ENCODE peak calls at places on chromosomes 1 and 21, in six cellular contexts. One of them, this sample, is unnamed.

GRCh38 chr1:40877681-40878080 is 15.5 kb upstream of the CITED4 start:
- DNase-seq in astrocyte of the spinal cord: peak; percentile 94
- DNase-seq in hepatic stellate cell: peak; percentile 67
- DNase-seq in AML-193: peak; percentile 22
- DNase-seq in posterior cingulate gyrus: peak; percentile 71
- DNase-seq in stimulated activated CD4-positive, alpha-beta T cell treated with anti-CD3 and anti-CD28 coated beads, Interleukin-2, amount 100 ng/mL, for 24 hours: peak; percentile 37
- DNase-seq in this sample: peak; percentile 47

GRCh38 chr1:33986389-33987095 is 122.7 kb downstream of the HMGB4 start:
- DNase-seq in AML-193: no peak
- DNase-seq in posterior cingulate gyrus: no peak
- DNase-seq in stimulated activated CD4-positive, alpha-beta T cell treated with anti-CD3 and anti-CD28 coated beads, Interleukin-2, amount 100 ng/mL, for 24 hours: no peak
- DNase-seq in hepatic stellate cell: no peak
- DNase-seq in astrocyte of the spinal cord: peak; percentile 67
- DNase-seq in this sample: peak; percentile 9

GRCh38 chr1:93728480-93729131 is 47.0 kb upstream of the BCAR3 start:
- DNase-seq in posterior cingulate gyrus: no peak
- DNase-seq in hepatic stellate cell: no peak
- DNase-seq in astrocyte of the spinal cord: no peak
- DNase-seq in AML-193: no peak
- DNase-seq in stimulated activated CD4-positive, alpha-beta T cell treated with anti-CD3 and anti-CD28 coated beads, Interleukin-2, amount 100 ng/mL, for 24 hours: no peak
- DNase-seq in this sample: no peak

GRCh38 chr1:43205671-43206070 is 33.5 kb downstream of the CFAP57 start:
- DNase-seq in stimulated activated CD4-positive, alpha-beta T cell treated with anti-CD3 and anti-CD28 coated beads, Interleukin-2, amount 100 ng/mL, for 24 hours: no peak
- DNase-seq in posterior cingulate gyrus: no peak
- DNase-seq in AML-193: no peak
- DNase-seq in astrocyte of the spinal cord: peak; percentile 37
- DNase-seq in hepatic stellate cell: peak; percentile 28
- DNase-seq in this sample: no peak

GRCh38 chr1:170732262-170732595 is 68.3 kb downstream of the PRRX1 start:
- DNase-seq in stimulated activated CD4-positive, alpha-beta T cell treated with anti-CD3 and anti-CD28 coated beads, Interleukin-2, amount 100 ng/mL, for 24 hours: no peak
- DNase-seq in AML-193: no peak
- DNase-seq in astrocyte of the spinal cord: no peak
- DNase-seq in hepatic stellate cell: peak; percentile 14
- DNase-seq in posterior cingulate gyrus: no peak
- DNase-seq in this sample: no peak

GRCh38 chr1:198519639-198520501 is 20.6 kb downstream of the ATP6V1G3 start:
- DNase-seq in stimulated activated CD4-positive, alpha-beta T cell treated with anti-CD3 and anti-CD28 coated beads, Interleukin-2, amount 100 ng/mL, for 24 hours: no peak
- DNase-seq in astrocyte of the spinal cord: no peak
- DNase-seq in posterior cingulate gyrus: no peak
- DNase-seq in AML-193: no peak
- DNase-seq in hepatic stellate cell: no peak
- DNase-seq in this sample: no peak

GRCh38 chr21:41953831-41954653 is at the start of gene C2CD2:
- DNase-seq in AML-193: peak; percentile 43
- DNase-seq in astrocyte of the spinal cord: peak; percentile 59
- DNase-seq in hepatic stellate cell: peak; percentile 90
- DNase-seq in posterior cingulate gyrus: peak; percentile 82
- DNase-seq in stimulated activated CD4-positive, alpha-beta T cell treated with anti-CD3 and anti-CD28 coated beads, Interleukin-2, amount 100 ng/mL, for 24 hours: peak; percentile 57
- DNase-seq in this sample: peak; percentile 32

GRCh38 chr1:117595993-117596720 is 9.7 kb upstream of the TENT5C start:
- DNase-seq in AML-193: peak; percentile 65
- DNase-seq in astrocyte of the spinal cord: no peak
- DNase-seq in hepatic stellate cell: no peak
- DNase-seq in stimulated activated CD4-positive, alpha-beta T cell treated with anti-CD3 and anti-CD28 coated beads, Interleukin-2, amount 100 ng/mL, for 24 hours: no peak
- DNase-seq in posterior cingulate gyrus: no peak
- DNase-seq in this sample: peak; percentile 31

GRCh38 chr21:32524010-32524719 is 61.2 kb downstream of the TCP10L start:
- DNase-seq in posterior cingulate gyrus: no peak
- DNase-seq in astrocyte of the spinal cord: peak; percentile 82
- DNase-seq in stimulated activated CD4-positive, alpha-beta T cell treated with anti-CD3 and anti-CD28 coated beads, Interleukin-2, amount 100 ng/mL, for 24 hours: no peak
- DNase-seq in AML-193: no peak
- DNase-seq in hepatic stellate cell: peak; percentile 40
- DNase-seq in this sample: no peak

GRCh38 chr1:211480941-211481545 is 10.9 kb downstream of the RD3 start:
- DNase-seq in AML-193: no peak
- DNase-seq in stimulated activated CD4-positive, alpha-beta T cell treated with anti-CD3 and anti-CD28 coated beads, Interleukin-2, amount 100 ng/mL, for 24 hours: no peak
- DNase-seq in posterior cingulate gyrus: no peak
- DNase-seq in astrocyte of the spinal cord: no peak
- DNase-seq in hepatic stellate cell: no peak
- DNase-seq in this sample: no peak

GRCh38 chr1:31952825-31953220 is 14.7 kb upstream of the PTP4A2 start:
- DNase-seq in posterior cingulate gyrus: no peak
- DNase-seq in hepatic stellate cell: no peak
- DNase-seq in astrocyte of the spinal cord: no peak
- DNase-seq in AML-193: no peak
- DNase-seq in stimulated activated CD4-positive, alpha-beta T cell treated with anti-CD3 and anti-CD28 coated beads, Interleukin-2, amount 100 ng/mL, for 24 hours: no peak
- DNase-seq in this sample: no peak

GRCh38 chr1:218171302-218171893 is 113.7 kb upstream of the RRP15 start:
- DNase-seq in hepatic stellate cell: peak; percentile 5
- DNase-seq in AML-193: peak; percentile 40
- DNase-seq in posterior cingulate gyrus: no peak
- DNase-seq in stimulated activated CD4-positive, alpha-beta T cell treated with anti-CD3 and anti-CD28 coated beads, Interleukin-2, amount 100 ng/mL, for 24 hours: no peak
- DNase-seq in astrocyte of the spinal cord: peak; percentile 52
- DNase-seq in this sample: peak; percentile 40

GRCh38 chr1:58249729-58250586 is 296.6 kb downstream of the OMA1 start:
- DNase-seq in stimulated activated CD4-positive, alpha-beta T cell treated with anti-CD3 and anti-CD28 coated beads, Interleukin-2, amount 100 ng/mL, for 24 hours: peak; percentile 17
- DNase-seq in astrocyte of the spinal cord: peak; percentile 32
- DNase-seq in AML-193: peak; percentile 34
- DNase-seq in hepatic stellate cell: peak; percentile 14
- DNase-seq in posterior cingulate gyrus: peak; percentile 97
- DNase-seq in this sample: no peak

GRCh38 chr1:245045087-245045881 is 109.5 kb upstream of the KIF26B start:
- DNase-seq in AML-193: no peak
- DNase-seq in posterior cingulate gyrus: no peak
- DNase-seq in stimulated activated CD4-positive, alpha-beta T cell treated with anti-CD3 and anti-CD28 coated beads, Interleukin-2, amount 100 ng/mL, for 24 hours: no peak
- DNase-seq in hepatic stellate cell: no peak
- DNase-seq in astrocyte of the spinal cord: peak; percentile 51
- DNase-seq in this sample: no peak

GRCh38 chr1:17909634-17910033 is 154.5 kb downstream of the ACTL8 start:
- DNase-seq in posterior cingulate gyrus: no peak
- DNase-seq in astrocyte of the spinal cord: peak; percentile 1
- DNase-seq in stimulated activated CD4-positive, alpha-beta T cell treated with anti-CD3 and anti-CD28 coated beads, Interleukin-2, amount 100 ng/mL, for 24 hours: no peak
- DNase-seq in AML-193: no peak
- DNase-seq in hepatic stellate cell: peak; percentile 21
- DNase-seq in this sample: no peak

GRCh38 chr1:54490361-54491248 is 57.4 kb upstream of the ACOT11 start:
- DNase-seq in posterior cingulate gyrus: no peak
- DNase-seq in AML-193: no peak
- DNase-seq in stimulated activated CD4-positive, alpha-beta T cell treated with anti-CD3 and anti-CD28 coated beads, Interleukin-2, amount 100 ng/mL, for 24 hours: peak; percentile 24
- DNase-seq in astrocyte of the spinal cord: no peak
- DNase-seq in hepatic stellate cell: peak; percentile 27
- DNase-seq in this sample: no peak

GRCh38 chr1:222918746-222919477 is 104.1 kb downstream of the DISP1 start:
- DNase-seq in stimulated activated CD4-positive, alpha-beta T cell treated with anti-CD3 and anti-CD28 coated beads, Interleukin-2, amount 100 ng/mL, for 24 hours: no peak
- DNase-seq in AML-193: no peak
- DNase-seq in posterior cingulate gyrus: no peak
- DNase-seq in hepatic stellate cell: no peak
- DNase-seq in astrocyte of the spinal cord: no peak
- DNase-seq in this sample: no peak

GRCh38 chr1:10537082-10537766 is 62.5 kb downstream of the PEX14 start:
- DNase-seq in astrocyte of the spinal cord: no peak
- DNase-seq in hepatic stellate cell: no peak
- DNase-seq in stimulated activated CD4-positive, alpha-beta T cell treated with anti-CD3 and anti-CD28 coated beads, Interleukin-2, amount 100 ng/mL, for 24 hours: no peak
- DNase-seq in AML-193: no peak
- DNase-seq in posterior cingulate gyrus: no peak
- DNase-seq in this sample: no peak

GRCh38 chr1:172914517-172915144 is 136.1 kb downstream of the TNFSF18 start:
- DNase-seq in AML-193: no peak
- DNase-seq in hepatic stellate cell: no peak
- DNase-seq in astrocyte of the spinal cord: peak; percentile 59
- DNase-seq in posterior cingulate gyrus: no peak
- DNase-seq in stimulated activated CD4-positive, alpha-beta T cell treated with anti-CD3 and anti-CD28 coated beads, Interleukin-2, amount 100 ng/mL, for 24 hours: no peak
- DNase-seq in this sample: no peak

GRCh38 chr1:53715478-53715877 is 23.5 kb downstream of the GLIS1 start:
- DNase-seq in stimulated activated CD4-positive, alpha-beta T cell treated with anti-CD3 and anti-CD28 coated beads, Interleukin-2, amount 100 ng/mL, for 24 hours: peak; percentile 24
- DNase-seq in hepatic stellate cell: peak; percentile 47
- DNase-seq in AML-193: peak; percentile 11
- DNase-seq in astrocyte of the spinal cord: no peak
- DNase-seq in posterior cingulate gyrus: peak; percentile 46
- DNase-seq in this sample: peak; percentile 3

GRCh38 chr1:65174585-65174984 is 26.6 kb downstream of the AK4 start:
- DNase-seq in posterior cingulate gyrus: no peak
- DNase-seq in stimulated activated CD4-positive, alpha-beta T cell treated with anti-CD3 and anti-CD28 coated beads, Interleukin-2, amount 100 ng/mL, for 24 hours: no peak
- DNase-seq in hepatic stellate cell: peak; percentile 77
- DNase-seq in AML-193: peak; percentile 97
- DNase-seq in astrocyte of the spinal cord: peak; percentile 97
- DNase-seq in this sample: peak; percentile 98

GRCh38 chr1:186997877-186998276 is 169.1 kb downstream of the PLA2G4A start:
- DNase-seq in hepatic stellate cell: no peak
- DNase-seq in astrocyte of the spinal cord: no peak
- DNase-seq in stimulated activated CD4-positive, alpha-beta T cell treated with anti-CD3 and anti-CD28 coated beads, Interleukin-2, amount 100 ng/mL, for 24 hours: no peak
- DNase-seq in AML-193: no peak
- DNase-seq in posterior cingulate gyrus: no peak
- DNase-seq in this sample: no peak

GRCh38 chr1:203442821-203443220 is 32.8 kb upstream of the PRELP start:
- DNase-seq in astrocyte of the spinal cord: no peak
- DNase-seq in AML-193: no peak
- DNase-seq in stimulated activated CD4-positive, alpha-beta T cell treated with anti-CD3 and anti-CD28 coated beads, Interleukin-2, amount 100 ng/mL, for 24 hours: no peak
- DNase-seq in hepatic stellate cell: no peak
- DNase-seq in posterior cingulate gyrus: no peak
- DNase-seq in this sample: no peak

GRCh38 chr1:181126871-181127587 is 38.5 kb downstream of the IER5 start:
- DNase-seq in AML-193: no peak
- DNase-seq in astrocyte of the spinal cord: no peak
- DNase-seq in hepatic stellate cell: no peak
- DNase-seq in posterior cingulate gyrus: no peak
- DNase-seq in stimulated activated CD4-positive, alpha-beta T cell treated with anti-CD3 and anti-CD28 coated beads, Interleukin-2, amount 100 ng/mL, for 24 hours: no peak
- DNase-seq in this sample: no peak

GRCh38 chr21:43262427-43262826 is 93.6 kb downstream of the CRYAA start:
- DNase-seq in stimulated activated CD4-positive, alpha-beta T cell treated with anti-CD3 and anti-CD28 coated beads, Interleukin-2, amount 100 ng/mL, for 24 hours: no peak
- DNase-seq in posterior cingulate gyrus: peak; percentile 76
- DNase-seq in AML-193: no peak
- DNase-seq in hepatic stellate cell: no peak
- DNase-seq in astrocyte of the spinal cord: no peak
- DNase-seq in this sample: no peak

GRCh38 chr1:211783897-211784296 is 46.7 kb downstream of the LPGAT1 start:
- DNase-seq in posterior cingulate gyrus: no peak
- DNase-seq in stimulated activated CD4-positive, alpha-beta T cell treated with anti-CD3 and anti-CD28 coated beads, Interleukin-2, amount 100 ng/mL, for 24 hours: no peak
- DNase-seq in AML-193: no peak
- DNase-seq in astrocyte of the spinal cord: no peak
- DNase-seq in hepatic stellate cell: no peak
- DNase-seq in this sample: no peak

GRCh38 chr1:112251766-112252506 is 144.1 kb upstream of the CTTNBP2NL start:
- DNase-seq in posterior cingulate gyrus: no peak
- DNase-seq in astrocyte of the spinal cord: peak; percentile 20
- DNase-seq in stimulated activated CD4-positive, alpha-beta T cell treated with anti-CD3 and anti-CD28 coated beads, Interleukin-2, amount 100 ng/mL, for 24 hours: no peak
- DNase-seq in hepatic stellate cell: peak; percentile 13
- DNase-seq in AML-193: no peak
- DNase-seq in this sample: no peak

GRCh38 chr1:87473203-87473661 is 144.6 kb downstream of the LMO4 start:
- DNase-seq in astrocyte of the spinal cord: no peak
- DNase-seq in posterior cingulate gyrus: no peak
- DNase-seq in hepatic stellate cell: no peak
- DNase-seq in stimulated activated CD4-positive, alpha-beta T cell treated with anti-CD3 and anti-CD28 coated beads, Interleukin-2, amount 100 ng/mL, for 24 hours: no peak
- DNase-seq in AML-193: no peak
- DNase-seq in this sample: no peak

GRCh38 chr1:26553942-26554682 is 24.6 kb downstream of the RPS6KA1 start:
- DNase-seq in stimulated activated CD4-positive, alpha-beta T cell treated with anti-CD3 and anti-CD28 coated beads, Interleukin-2, amount 100 ng/mL, for 24 hours: no peak
- DNase-seq in AML-193: peak; percentile 37
- DNase-seq in posterior cingulate gyrus: no peak
- DNase-seq in hepatic stellate cell: no peak
- DNase-seq in astrocyte of the spinal cord: no peak
- DNase-seq in this sample: peak; percentile 85

GRCh38 chr1:21935393-21935804 is 1.7 kb downstream of the HSPG2 start:
- DNase-seq in posterior cingulate gyrus: no peak
- DNase-seq in astrocyte of the spinal cord: no peak
- DNase-seq in hepatic stellate cell: no peak
- DNase-seq in AML-193: no peak
- DNase-seq in stimulated activated CD4-positive, alpha-beta T cell treated with anti-CD3 and anti-CD28 coated beads, Interleukin-2, amount 100 ng/mL, for 24 hours: no peak
- DNase-seq in this sample: no peak

GRCh38 chr1:248622491-248623106 is 12.3 kb downstream of the OR2T11 start:
- DNase-seq in hepatic stellate cell: peak; percentile 18
- DNase-seq in AML-193: peak; percentile 26
- DNase-seq in stimulated activated CD4-positive, alpha-beta T cell treated with anti-CD3 and anti-CD28 coated beads, Interleukin-2, amount 100 ng/mL, for 24 hours: no peak
- DNase-seq in posterior cingulate gyrus: no peak
- DNase-seq in astrocyte of the spinal cord: no peak
- DNase-seq in this sample: peak; percentile 60

GRCh38 chr1:15432327-15432726 is 5.9 kb upstream of the CTRC start:
- DNase-seq in posterior cingulate gyrus: peak; percentile 43
- DNase-seq in astrocyte of the spinal cord: no peak
- DNase-seq in AML-193: no peak
- DNase-seq in stimulated activated CD4-positive, alpha-beta T cell treated with anti-CD3 and anti-CD28 coated beads, Interleukin-2, amount 100 ng/mL, for 24 hours: no peak
- DNase-seq in hepatic stellate cell: no peak
- DNase-seq in this sample: no peak

GRCh38 chr1:64691631-64692030 is 53.2 kb upstream of the RAVER2 start:
- DNase-seq in astrocyte of the spinal cord: peak; percentile 51
- DNase-seq in hepatic stellate cell: peak; percentile 11
- DNase-seq in posterior cingulate gyrus: no peak
- DNase-seq in stimulated activated CD4-positive, alpha-beta T cell treated with anti-CD3 and anti-CD28 coated beads, Interleukin-2, amount 100 ng/mL, for 24 hours: no peak
- DNase-seq in AML-193: no peak
- DNase-seq in this sample: no peak

GRCh38 chr1:111441573-111442192 is 7.4 kb downstream of the WDR77 start:
- DNase-seq in stimulated activated CD4-positive, alpha-beta T cell treated with anti-CD3 and anti-CD28 coated beads, Interleukin-2, amount 100 ng/mL, for 24 hours: peak; percentile 66
- DNase-seq in AML-193: peak; percentile 16
- DNase-seq in hepatic stellate cell: no peak
- DNase-seq in astrocyte of the spinal cord: no peak
- DNase-seq in posterior cingulate gyrus: no peak
- DNase-seq in this sample: no peak

GRCh38 chr1:230090194-230090711 is 23.2 kb downstream of the GALNT2 start:
- DNase-seq in AML-193: no peak
- DNase-seq in hepatic stellate cell: peak; percentile 70
- DNase-seq in stimulated activated CD4-positive, alpha-beta T cell treated with anti-CD3 and anti-CD28 coated beads, Interleukin-2, amount 100 ng/mL, for 24 hours: no peak
- DNase-seq in posterior cingulate gyrus: no peak
- DNase-seq in astrocyte of the spinal cord: peak; percentile 77
- DNase-seq in this sample: no peak

GRCh38 chr1:53683986-53684740 is 54.8 kb downstream of the GLIS1 start:
- DNase-seq in stimulated activated CD4-positive, alpha-beta T cell treated with anti-CD3 and anti-CD28 coated beads, Interleukin-2, amount 100 ng/mL, for 24 hours: no peak
- DNase-seq in AML-193: no peak
- DNase-seq in hepatic stellate cell: no peak
- DNase-seq in astrocyte of the spinal cord: no peak
- DNase-seq in posterior cingulate gyrus: no peak
- DNase-seq in this sample: no peak

GRCh38 chr1:41356752-41357151 is 4.5 kb upstream of the FOXO6 start:
- DNase-seq in AML-193: no peak
- DNase-seq in posterior cingulate gyrus: no peak
- DNase-seq in hepatic stellate cell: no peak
- DNase-seq in astrocyte of the spinal cord: no peak
- DNase-seq in stimulated activated CD4-positive, alpha-beta T cell treated with anti-CD3 and anti-CD28 coated beads, Interleukin-2, amount 100 ng/mL, for 24 hours: no peak
- DNase-seq in this sample: no peak

GRCh38 chr1:221435510-221435909 is 306.4 kb downstream of the DUSP10 start:
- DNase-seq in posterior cingulate gyrus: no peak
- DNase-seq in astrocyte of the spinal cord: peak; percentile 79
- DNase-seq in stimulated activated CD4-positive, alpha-beta T cell treated with anti-CD3 and anti-CD28 coated beads, Interleukin-2, amount 100 ng/mL, for 24 hours: no peak
- DNase-seq in hepatic stellate cell: peak; percentile 33
- DNase-seq in AML-193: peak; percentile 56
- DNase-seq in this sample: peak; percentile 59

This sample was measured in MV-4-11.